ENCODE peak calls at places on chromosomes 12 and 14, in ten cellular contexts. One of them, this sample, is unnamed.

GRCh38 chr14:41607119-41607785 is 576 bp downstream of the LRFN5 start:
- DNase-seq in stimulated activated CD8-positive, alpha-beta memory T cell treated with anti-CD3 and anti-CD28 coated beads, Interleukin-7, amount 100 ng/mL, for 1 hour: no peak
- DNase-seq in ovary: no peak
- DNase-seq in NCI-H1092 treated with DMSO at 0.1 percent for 48 hours: peak; percentile 88
- DNase-seq in NCI-H1417 treated with DMSO at 0.1 percent for 48 hours: no peak
- DNase-seq in HS-5: no peak
- DNase-seq in mucosa of descending colon: no peak
- DNase-seq in activated T-cell treated with anti-CD3 and anti-CD28 coated beads, Interleukin-2, amount 50 U/mL, for 72 hours: no peak
- DNase-seq in T-helper 1 cell: no peak
- DNase-seq in activated CD4-positive, alpha-beta T cell treated with anti-CD3 and anti-CD28 coated beads, Interleukin-2, amount 50 U/mL, for 4 hours: no peak
- DNase-seq in this sample: no peak

GRCh38 chr12:31558521-31558920 is 32.4 kb downstream of the DENND5B start:
- DNase-seq in ovary: no peak
- DNase-seq in T-helper 1 cell: no peak
- DNase-seq in stimulated activated CD8-positive, alpha-beta memory T cell treated with anti-CD3 and anti-CD28 coated beads, Interleukin-7, amount 100 ng/mL, for 1 hour: no peak
- DNase-seq in NCI-H1092 treated with DMSO at 0.1 percent for 48 hours: no peak
- DNase-seq in activated T-cell treated with anti-CD3 and anti-CD28 coated beads, Interleukin-2, amount 50 U/mL, for 72 hours: no peak
- DNase-seq in mucosa of descending colon: no peak
- DNase-seq in activated CD4-positive, alpha-beta T cell treated with anti-CD3 and anti-CD28 coated beads, Interleukin-2, amount 50 U/mL, for 4 hours: no peak
- DNase-seq in NCI-H1417 treated with DMSO at 0.1 percent for 48 hours: no peak
- DNase-seq in HS-5: peak; percentile 20
- DNase-seq in this sample: no peak

GRCh38 chr12:132344181-132344580 is 14.8 kb upstream of the GALNT9 start:
- DNase-seq in activated CD4-positive, alpha-beta T cell treated with anti-CD3 and anti-CD28 coated beads, Interleukin-2, amount 50 U/mL, for 4 hours: no peak
- DNase-seq in NCI-H1092 treated with DMSO at 0.1 percent for 48 hours: no peak
- DNase-seq in T-helper 1 cell: no peak
- DNase-seq in stimulated activated CD8-positive, alpha-beta memory T cell treated with anti-CD3 and anti-CD28 coated beads, Interleukin-7, amount 100 ng/mL, for 1 hour: no peak
- DNase-seq in ovary: no peak
- DNase-seq in NCI-H1417 treated with DMSO at 0.1 percent for 48 hours: no peak
- DNase-seq in mucosa of descending colon: no peak
- DNase-seq in HS-5: no peak
- DNase-seq in activated T-cell treated with anti-CD3 and anti-CD28 coated beads, Interleukin-2, amount 50 U/mL, for 72 hours: no peak
- DNase-seq in this sample: no peak

GRCh38 chr12:5684989-5685388 is 253.1 kb downstream of the NTF3 start:
- DNase-seq in activated T-cell treated with anti-CD3 and anti-CD28 coated beads, Interleukin-2, amount 50 U/mL, for 72 hours: no peak
- DNase-seq in NCI-H1417 treated with DMSO at 0.1 percent for 48 hours: no peak
- DNase-seq in mucosa of descending colon: no peak
- DNase-seq in stimulated activated CD8-positive, alpha-beta memory T cell treated with anti-CD3 and anti-CD28 coated beads, Interleukin-7, amount 100 ng/mL, for 1 hour: no peak
- DNase-seq in ovary: no peak
- DNase-seq in activated CD4-positive, alpha-beta T cell treated with anti-CD3 and anti-CD28 coated beads, Interleukin-2, amount 50 U/mL, for 4 hours: no peak
- DNase-seq in HS-5: no peak
- DNase-seq in NCI-H1092 treated with DMSO at 0.1 percent for 48 hours: no peak
- DNase-seq in T-helper 1 cell: no peak
- DNase-seq in this sample: no peak

GRCh38 chr12:70646850-70647249 is 9.6 kb upstream of the PTPRB start:
- DNase-seq in NCI-H1417 treated with DMSO at 0.1 percent for 48 hours: no peak
- DNase-seq in stimulated activated CD8-positive, alpha-beta memory T cell treated with anti-CD3 and anti-CD28 coated beads, Interleukin-7, amount 100 ng/mL, for 1 hour: no peak
- DNase-seq in activated CD4-positive, alpha-beta T cell treated with anti-CD3 and anti-CD28 coated beads, Interleukin-2, amount 50 U/mL, for 4 hours: no peak
- DNase-seq in ovary: no peak
- DNase-seq in T-helper 1 cell: no peak
- DNase-seq in mucosa of descending colon: no peak
- DNase-seq in HS-5: peak; percentile 81
- DNase-seq in activated T-cell treated with anti-CD3 and anti-CD28 coated beads, Interleukin-2, amount 50 U/mL, for 72 hours: no peak
- DNase-seq in NCI-H1092 treated with DMSO at 0.1 percent for 48 hours: no peak
- DNase-seq in this sample: no peak

GRCh38 chr12:27751386-27752047 is 28.5 kb upstream of the KLHL42 start:
- DNase-seq in stimulated activated CD8-positive, alpha-beta memory T cell treated with anti-CD3 and anti-CD28 coated beads, Interleukin-7, amount 100 ng/mL, for 1 hour: no peak
- DNase-seq in HS-5: no peak
- DNase-seq in NCI-H1092 treated with DMSO at 0.1 percent for 48 hours: no peak
- DNase-seq in ovary: no peak
- DNase-seq in activated CD4-positive, alpha-beta T cell treated with anti-CD3 and anti-CD28 coated beads, Interleukin-2, amount 50 U/mL, for 4 hours: no peak
- DNase-seq in activated T-cell treated with anti-CD3 and anti-CD28 coated beads, Interleukin-2, amount 50 U/mL, for 72 hours: no peak
- DNase-seq in mucosa of descending colon: peak; percentile 78
- DNase-seq in NCI-H1417 treated with DMSO at 0.1 percent for 48 hours: no peak
- DNase-seq in T-helper 1 cell: no peak
- DNase-seq in this sample: no peak

GRCh38 chr12:93766802-93767523 is 89.8 kb downstream of the CRADD start:
- DNase-seq in NCI-H1417 treated with DMSO at 0.1 percent for 48 hours: no peak
- DNase-seq in stimulated activated CD8-positive, alpha-beta memory T cell treated with anti-CD3 and anti-CD28 coated beads, Interleukin-7, amount 100 ng/mL, for 1 hour: no peak
- DNase-seq in ovary: no peak
- DNase-seq in activated CD4-positive, alpha-beta T cell treated with anti-CD3 and anti-CD28 coated beads, Interleukin-2, amount 50 U/mL, for 4 hours: peak; percentile 41
- DNase-seq in NCI-H1092 treated with DMSO at 0.1 percent for 48 hours: peak; percentile 19
- DNase-seq in T-helper 1 cell: peak; percentile 16
- DNase-seq in mucosa of descending colon: no peak
- DNase-seq in HS-5: no peak
- DNase-seq in activated T-cell treated with anti-CD3 and anti-CD28 coated beads, Interleukin-2, amount 50 U/mL, for 72 hours: no peak
- DNase-seq in this sample: peak; percentile 57

GRCh38 chr12:50581226-50582184 is 76.7 kb downstream of the DIP2B start:
- DNase-seq in stimulated activated CD8-positive, alpha-beta memory T cell treated with anti-CD3 and anti-CD28 coated beads, Interleukin-7, amount 100 ng/mL, for 1 hour: no peak
- DNase-seq in ovary: no peak
- DNase-seq in NCI-H1417 treated with DMSO at 0.1 percent for 48 hours: no peak
- DNase-seq in T-helper 1 cell: no peak
- DNase-seq in HS-5: no peak
- DNase-seq in activated T-cell treated with anti-CD3 and anti-CD28 coated beads, Interleukin-2, amount 50 U/mL, for 72 hours: no peak
- DNase-seq in mucosa of descending colon: no peak
- DNase-seq in NCI-H1092 treated with DMSO at 0.1 percent for 48 hours: no peak
- DNase-seq in activated CD4-positive, alpha-beta T cell treated with anti-CD3 and anti-CD28 coated beads, Interleukin-2, amount 50 U/mL, for 4 hours: no peak
- DNase-seq in this sample: no peak

GRCh38 chr14:95887351-95887750 is 10.7 kb downstream of the TUNAR start:
- DNase-seq in NCI-H1417 treated with DMSO at 0.1 percent for 48 hours: no peak
- DNase-seq in NCI-H1092 treated with DMSO at 0.1 percent for 48 hours: no peak
- DNase-seq in stimulated activated CD8-positive, alpha-beta memory T cell treated with anti-CD3 and anti-CD28 coated beads, Interleukin-7, amount 100 ng/mL, for 1 hour: no peak
- DNase-seq in mucosa of descending colon: no peak
- DNase-seq in activated CD4-positive, alpha-beta T cell treated with anti-CD3 and anti-CD28 coated beads, Interleukin-2, amount 50 U/mL, for 4 hours: no peak
- DNase-seq in ovary: no peak
- DNase-seq in activated T-cell treated with anti-CD3 and anti-CD28 coated beads, Interleukin-2, amount 50 U/mL, for 72 hours: no peak
- DNase-seq in T-helper 1 cell: no peak
- DNase-seq in HS-5: no peak
- DNase-seq in this sample: no peak

GRCh38 chr12:124721501-124722154 is 142.0 kb downstream of the SCARB1 start:
- DNase-seq in mucosa of descending colon: no peak
- DNase-seq in HS-5: no peak
- DNase-seq in NCI-H1092 treated with DMSO at 0.1 percent for 48 hours: no peak
- DNase-seq in ovary: no peak
- DNase-seq in stimulated activated CD8-positive, alpha-beta memory T cell treated with anti-CD3 and anti-CD28 coated beads, Interleukin-7, amount 100 ng/mL, for 1 hour: no peak
- DNase-seq in activated CD4-positive, alpha-beta T cell treated with anti-CD3 and anti-CD28 coated beads, Interleukin-2, amount 50 U/mL, for 4 hours: no peak
- DNase-seq in activated T-cell treated with anti-CD3 and anti-CD28 coated beads, Interleukin-2, amount 50 U/mL, for 72 hours: no peak
- DNase-seq in NCI-H1417 treated with DMSO at 0.1 percent for 48 hours: no peak
- DNase-seq in T-helper 1 cell: no peak
- DNase-seq in this sample: no peak

GRCh38 chr12:51424662-51425539 is at the start of gene SLC4A8:
- DNase-seq in HS-5: peak; percentile 45
- DNase-seq in activated T-cell treated with anti-CD3 and anti-CD28 coated beads, Interleukin-2, amount 50 U/mL, for 72 hours: peak; percentile 84
- DNase-seq in activated CD4-positive, alpha-beta T cell treated with anti-CD3 and anti-CD28 coated beads, Interleukin-2, amount 50 U/mL, for 4 hours: peak; percentile 50
- DNase-seq in NCI-H1092 treated with DMSO at 0.1 percent for 48 hours: peak; percentile 87
- DNase-seq in stimulated activated CD8-positive, alpha-beta memory T cell treated with anti-CD3 and anti-CD28 coated beads, Interleukin-7, amount 100 ng/mL, for 1 hour: peak; percentile 41
- DNase-seq in NCI-H1417 treated with DMSO at 0.1 percent for 48 hours: peak; percentile 90
- DNase-seq in ovary: peak; percentile 93
- DNase-seq in T-helper 1 cell: peak; percentile 65
- DNase-seq in mucosa of descending colon: peak; percentile 82
- DNase-seq in this sample: peak; percentile 84

GRCh38 chr14:58272589-58273372 is 25.6 kb upstream of the ARID4A start:
- DNase-seq in NCI-H1417 treated with DMSO at 0.1 percent for 48 hours: no peak
- DNase-seq in T-helper 1 cell: no peak
- DNase-seq in activated T-cell treated with anti-CD3 and anti-CD28 coated beads, Interleukin-2, amount 50 U/mL, for 72 hours: no peak
- DNase-seq in ovary: no peak
- DNase-seq in mucosa of descending colon: no peak
- DNase-seq in HS-5: no peak
- DNase-seq in NCI-H1092 treated with DMSO at 0.1 percent for 48 hours: no peak
- DNase-seq in activated CD4-positive, alpha-beta T cell treated with anti-CD3 and anti-CD28 coated beads, Interleukin-2, amount 50 U/mL, for 4 hours: no peak
- DNase-seq in stimulated activated CD8-positive, alpha-beta memory T cell treated with anti-CD3 and anti-CD28 coated beads, Interleukin-7, amount 100 ng/mL, for 1 hour: no peak
- DNase-seq in this sample: no peak

GRCh38 chr14:39673141-39674133 is 241.2 kb upstream of the FBXO33 start:
- DNase-seq in activated CD4-positive, alpha-beta T cell treated with anti-CD3 and anti-CD28 coated beads, Interleukin-2, amount 50 U/mL, for 4 hours: no peak
- DNase-seq in NCI-H1417 treated with DMSO at 0.1 percent for 48 hours: no peak
- DNase-seq in T-helper 1 cell: no peak
- DNase-seq in ovary: no peak
- DNase-seq in HS-5: peak; percentile 42
- DNase-seq in NCI-H1092 treated with DMSO at 0.1 percent for 48 hours: no peak
- DNase-seq in mucosa of descending colon: no peak
- DNase-seq in stimulated activated CD8-positive, alpha-beta memory T cell treated with anti-CD3 and anti-CD28 coated beads, Interleukin-7, amount 100 ng/mL, for 1 hour: no peak
- DNase-seq in activated T-cell treated with anti-CD3 and anti-CD28 coated beads, Interleukin-2, amount 50 U/mL, for 72 hours: no peak
- DNase-seq in this sample: no peak

GRCh38 chr14:98138666-98139065 is 1133.3 kb downstream of the BCL11B start:
- DNase-seq in T-helper 1 cell: peak; percentile 62
- DNase-seq in HS-5: no peak
- DNase-seq in ovary: no peak
- DNase-seq in NCI-H1417 treated with DMSO at 0.1 percent for 48 hours: no peak
- DNase-seq in activated CD4-positive, alpha-beta T cell treated with anti-CD3 and anti-CD28 coated beads, Interleukin-2, amount 50 U/mL, for 4 hours: peak; percentile 51
- DNase-seq in activated T-cell treated with anti-CD3 and anti-CD28 coated beads, Interleukin-2, amount 50 U/mL, for 72 hours: peak; percentile 83
- DNase-seq in stimulated activated CD8-positive, alpha-beta memory T cell treated with anti-CD3 and anti-CD28 coated beads, Interleukin-7, amount 100 ng/mL, for 1 hour: peak; percentile 36
- DNase-seq in mucosa of descending colon: no peak
- DNase-seq in NCI-H1092 treated with DMSO at 0.1 percent for 48 hours: peak; percentile 42
- DNase-seq in this sample: peak; percentile 66

GRCh38 chr12:68971404-68971803 is 38.4 kb upstream of the CPM start:
- DNase-seq in mucosa of descending colon: no peak
- DNase-seq in HS-5: peak; percentile 49
- DNase-seq in NCI-H1092 treated with DMSO at 0.1 percent for 48 hours: no peak
- DNase-seq in stimulated activated CD8-positive, alpha-beta memory T cell treated with anti-CD3 and anti-CD28 coated beads, Interleukin-7, amount 100 ng/mL, for 1 hour: no peak
- DNase-seq in ovary: no peak
- DNase-seq in NCI-H1417 treated with DMSO at 0.1 percent for 48 hours: no peak
- DNase-seq in activated CD4-positive, alpha-beta T cell treated with anti-CD3 and anti-CD28 coated beads, Interleukin-2, amount 50 U/mL, for 4 hours: no peak
- DNase-seq in T-helper 1 cell: no peak
- DNase-seq in activated T-cell treated with anti-CD3 and anti-CD28 coated beads, Interleukin-2, amount 50 U/mL, for 72 hours: no peak
- DNase-seq in this sample: no peak

GRCh38 chr12:89263153-89263552 is 89.1 kb downstream of the DUSP6 start:
- DNase-seq in activated CD4-positive, alpha-beta T cell treated with anti-CD3 and anti-CD28 coated beads, Interleukin-2, amount 50 U/mL, for 4 hours: no peak
- DNase-seq in T-helper 1 cell: no peak
- DNase-seq in ovary: no peak
- DNase-seq in stimulated activated CD8-positive, alpha-beta memory T cell treated with anti-CD3 and anti-CD28 coated beads, Interleukin-7, amount 100 ng/mL, for 1 hour: no peak
- DNase-seq in NCI-H1092 treated with DMSO at 0.1 percent for 48 hours: no peak
- DNase-seq in activated T-cell treated with anti-CD3 and anti-CD28 coated beads, Interleukin-2, amount 50 U/mL, for 72 hours: no peak
- DNase-seq in HS-5: no peak
- DNase-seq in mucosa of descending colon: no peak
- DNase-seq in NCI-H1417 treated with DMSO at 0.1 percent for 48 hours: no peak
- DNase-seq in this sample: no peak

GRCh38 chr14:25009891-25010290 is 40.1 kb downstream of the STXBP6 start:
- DNase-seq in stimulated activated CD8-positive, alpha-beta memory T cell treated with anti-CD3 and anti-CD28 coated beads, Interleukin-7, amount 100 ng/mL, for 1 hour: no peak
- DNase-seq in NCI-H1092 treated with DMSO at 0.1 percent for 48 hours: no peak
- DNase-seq in T-helper 1 cell: no peak
- DNase-seq in activated CD4-positive, alpha-beta T cell treated with anti-CD3 and anti-CD28 coated beads, Interleukin-2, amount 50 U/mL, for 4 hours: no peak
- DNase-seq in ovary: no peak
- DNase-seq in NCI-H1417 treated with DMSO at 0.1 percent for 48 hours: no peak
- DNase-seq in activated T-cell treated with anti-CD3 and anti-CD28 coated beads, Interleukin-2, amount 50 U/mL, for 72 hours: no peak
- DNase-seq in HS-5: peak; percentile 63
- DNase-seq in mucosa of descending colon: no peak
- DNase-seq in this sample: no peak

GRCh38 chr12:75951399-75952228 is 80.0 kb downstream of the PHLDA1 start:
- DNase-seq in activated CD4-positive, alpha-beta T cell treated with anti-CD3 and anti-CD28 coated beads, Interleukin-2, amount 50 U/mL, for 4 hours: no peak
- DNase-seq in stimulated activated CD8-positive, alpha-beta memory T cell treated with anti-CD3 and anti-CD28 coated beads, Interleukin-7, amount 100 ng/mL, for 1 hour: no peak
- DNase-seq in mucosa of descending colon: no peak
- DNase-seq in NCI-H1092 treated with DMSO at 0.1 percent for 48 hours: no peak
- DNase-seq in NCI-H1417 treated with DMSO at 0.1 percent for 48 hours: no peak
- DNase-seq in ovary: no peak
- DNase-seq in T-helper 1 cell: no peak
- DNase-seq in HS-5: no peak
- DNase-seq in activated T-cell treated with anti-CD3 and anti-CD28 coated beads, Interleukin-2, amount 50 U/mL, for 72 hours: no peak
- DNase-seq in this sample: no peak

GRCh38 chr14:100290607-100291304 is 15.5 kb downstream of the SLC25A29 start:
- DNase-seq in activated CD4-positive, alpha-beta T cell treated with anti-CD3 and anti-CD28 coated beads, Interleukin-2, amount 50 U/mL, for 4 hours: no peak
- DNase-seq in T-helper 1 cell: no peak
- DNase-seq in ovary: no peak
- DNase-seq in activated T-cell treated with anti-CD3 and anti-CD28 coated beads, Interleukin-2, amount 50 U/mL, for 72 hours: no peak
- DNase-seq in NCI-H1092 treated with DMSO at 0.1 percent for 48 hours: no peak
- DNase-seq in stimulated activated CD8-positive, alpha-beta memory T cell treated with anti-CD3 and anti-CD28 coated beads, Interleukin-7, amount 100 ng/mL, for 1 hour: no peak
- DNase-seq in mucosa of descending colon: no peak
- DNase-seq in HS-5: no peak
- DNase-seq in NCI-H1417 treated with DMSO at 0.1 percent for 48 hours: no peak
- DNase-seq in this sample: no peak

GRCh38 chr14:101709533-101709881 is 52.0 kb upstream of the PPP2R5C start:
- DNase-seq in activated T-cell treated with anti-CD3 and anti-CD28 coated beads, Interleukin-2, amount 50 U/mL, for 72 hours: no peak
- DNase-seq in activated CD4-positive, alpha-beta T cell treated with anti-CD3 and anti-CD28 coated beads, Interleukin-2, amount 50 U/mL, for 4 hours: no peak
- DNase-seq in NCI-H1417 treated with DMSO at 0.1 percent for 48 hours: no peak
- DNase-seq in HS-5: no peak
- DNase-seq in NCI-H1092 treated with DMSO at 0.1 percent for 48 hours: no peak
- DNase-seq in ovary: no peak
- DNase-seq in mucosa of descending colon: no peak
- DNase-seq in T-helper 1 cell: no peak
- DNase-seq in stimulated activated CD8-positive, alpha-beta memory T cell treated with anti-CD3 and anti-CD28 coated beads, Interleukin-7, amount 100 ng/mL, for 1 hour: no peak
- DNase-seq in this sample: peak; percentile 11

GRCh38 chr14:35366048-35366428 is 38.5 kb downstream of the NFKBIA start:
- DNase-seq in mucosa of descending colon: no peak
- DNase-seq in ovary: no peak
- DNase-seq in activated CD4-positive, alpha-beta T cell treated with anti-CD3 and anti-CD28 coated beads, Interleukin-2, amount 50 U/mL, for 4 hours: no peak
- DNase-seq in T-helper 1 cell: no peak
- DNase-seq in NCI-H1417 treated with DMSO at 0.1 percent for 48 hours: no peak
- DNase-seq in HS-5: no peak
- DNase-seq in NCI-H1092 treated with DMSO at 0.1 percent for 48 hours: no peak
- DNase-seq in activated T-cell treated with anti-CD3 and anti-CD28 coated beads, Interleukin-2, amount 50 U/mL, for 72 hours: peak; percentile 78
- DNase-seq in stimulated activated CD8-positive, alpha-beta memory T cell treated with anti-CD3 and anti-CD28 coated beads, Interleukin-7, amount 100 ng/mL, for 1 hour: no peak
- DNase-seq in this sample: peak; percentile 36

GRCh38 chr12:4011597-4011996 is 138.4 kb upstream of the PARP11 start:
- DNase-seq in NCI-H1417 treated with DMSO at 0.1 percent for 48 hours: no peak
- DNase-seq in HS-5: no peak
- DNase-seq in activated T-cell treated with anti-CD3 and anti-CD28 coated beads, Interleukin-2, amount 50 U/mL, for 72 hours: no peak
- DNase-seq in stimulated activated CD8-positive, alpha-beta memory T cell treated with anti-CD3 and anti-CD28 coated beads, Interleukin-7, amount 100 ng/mL, for 1 hour: no peak
- DNase-seq in activated CD4-positive, alpha-beta T cell treated with anti-CD3 and anti-CD28 coated beads, Interleukin-2, amount 50 U/mL, for 4 hours: no peak
- DNase-seq in T-helper 1 cell: no peak
- DNase-seq in mucosa of descending colon: no peak
- DNase-seq in ovary: no peak
- DNase-seq in NCI-H1092 treated with DMSO at 0.1 percent for 48 hours: no peak
- DNase-seq in this sample: no peak

GRCh38 chr12:45553204-45553603 is 176.3 kb upstream of the ARID2 start:
- DNase-seq in activated CD4-positive, alpha-beta T cell treated with anti-CD3 and anti-CD28 coated beads, Interleukin-2, amount 50 U/mL, for 4 hours: no peak
- DNase-seq in activated T-cell treated with anti-CD3 and anti-CD28 coated beads, Interleukin-2, amount 50 U/mL, for 72 hours: no peak
- DNase-seq in ovary: no peak
- DNase-seq in HS-5: no peak
- DNase-seq in mucosa of descending colon: no peak
- DNase-seq in NCI-H1092 treated with DMSO at 0.1 percent for 48 hours: peak; percentile 97
- DNase-seq in NCI-H1417 treated with DMSO at 0.1 percent for 48 hours: no peak
- DNase-seq in T-helper 1 cell: no peak
- DNase-seq in stimulated activated CD8-positive, alpha-beta memory T cell treated with anti-CD3 and anti-CD28 coated beads, Interleukin-7, amount 100 ng/mL, for 1 hour: no peak
- DNase-seq in this sample: no peak

GRCh38 chr12:124248862-124249825 is 45.7 kb upstream of the RFLNA start:
- DNase-seq in activated CD4-positive, alpha-beta T cell treated with anti-CD3 and anti-CD28 coated beads, Interleukin-2, amount 50 U/mL, for 4 hours: no peak
- DNase-seq in HS-5: no peak
- DNase-seq in mucosa of descending colon: no peak
- DNase-seq in NCI-H1417 treated with DMSO at 0.1 percent for 48 hours: no peak
- DNase-seq in ovary: no peak
- DNase-seq in NCI-H1092 treated with DMSO at 0.1 percent for 48 hours: peak; percentile 32
- DNase-seq in activated T-cell treated with anti-CD3 and anti-CD28 coated beads, Interleukin-2, amount 50 U/mL, for 72 hours: no peak
- DNase-seq in T-helper 1 cell: no peak
- DNase-seq in stimulated activated CD8-positive, alpha-beta memory T cell treated with anti-CD3 and anti-CD28 coated beads, Interleukin-7, amount 100 ng/mL, for 1 hour: no peak
- DNase-seq in this sample: no peak

GRCh38 chr12:124098101-124098757 is 125.2 kb downstream of the ZNF664 start:
- DNase-seq in NCI-H1417 treated with DMSO at 0.1 percent for 48 hours: no peak
- DNase-seq in activated CD4-positive, alpha-beta T cell treated with anti-CD3 and anti-CD28 coated beads, Interleukin-2, amount 50 U/mL, for 4 hours: no peak
- DNase-seq in T-helper 1 cell: no peak
- DNase-seq in stimulated activated CD8-positive, alpha-beta memory T cell treated with anti-CD3 and anti-CD28 coated beads, Interleukin-7, amount 100 ng/mL, for 1 hour: no peak
- DNase-seq in mucosa of descending colon: no peak
- DNase-seq in HS-5: no peak
- DNase-seq in NCI-H1092 treated with DMSO at 0.1 percent for 48 hours: no peak
- DNase-seq in ovary: no peak
- DNase-seq in activated T-cell treated with anti-CD3 and anti-CD28 coated beads, Interleukin-2, amount 50 U/mL, for 72 hours: no peak
- DNase-seq in this sample: no peak

GRCh38 chr12:69423037-69423905 is 46.9 kb upstream of the FRS2 start:
- DNase-seq in HS-5: no peak
- DNase-seq in activated CD4-positive, alpha-beta T cell treated with anti-CD3 and anti-CD28 coated beads, Interleukin-2, amount 50 U/mL, for 4 hours: no peak
- DNase-seq in ovary: no peak
- DNase-seq in NCI-H1417 treated with DMSO at 0.1 percent for 48 hours: no peak
- DNase-seq in NCI-H1092 treated with DMSO at 0.1 percent for 48 hours: no peak
- DNase-seq in stimulated activated CD8-positive, alpha-beta memory T cell treated with anti-CD3 and anti-CD28 coated beads, Interleukin-7, amount 100 ng/mL, for 1 hour: no peak
- DNase-seq in T-helper 1 cell: no peak
- DNase-seq in activated T-cell treated with anti-CD3 and anti-CD28 coated beads, Interleukin-2, amount 50 U/mL, for 72 hours: no peak
- DNase-seq in mucosa of descending colon: no peak
- DNase-seq in this sample: no peak

GRCh38 chr12:68364893-68365725 is 32.9 kb upstream of the MDM1 start:
- DNase-seq in HS-5: peak; percentile 88
- DNase-seq in NCI-H1417 treated with DMSO at 0.1 percent for 48 hours: no peak
- DNase-seq in activated CD4-positive, alpha-beta T cell treated with anti-CD3 and anti-CD28 coated beads, Interleukin-2, amount 50 U/mL, for 4 hours: peak; percentile 67
- DNase-seq in NCI-H1092 treated with DMSO at 0.1 percent for 48 hours: no peak
- DNase-seq in T-helper 1 cell: peak; percentile 65
- DNase-seq in stimulated activated CD8-positive, alpha-beta memory T cell treated with anti-CD3 and anti-CD28 coated beads, Interleukin-7, amount 100 ng/mL, for 1 hour: peak; percentile 67
- DNase-seq in ovary: peak; percentile 76
- DNase-seq in activated T-cell treated with anti-CD3 and anti-CD28 coated beads, Interleukin-2, amount 50 U/mL, for 72 hours: peak; percentile 90
- DNase-seq in mucosa of descending colon: peak; percentile 90
- DNase-seq in this sample: peak; percentile 95

GRCh38 chr12:18054925-18055324 is 35.1 kb downstream of the RERGL start:
- DNase-seq in HS-5: no peak
- DNase-seq in activated CD4-positive, alpha-beta T cell treated with anti-CD3 and anti-CD28 coated beads, Interleukin-2, amount 50 U/mL, for 4 hours: no peak
- DNase-seq in stimulated activated CD8-positive, alpha-beta memory T cell treated with anti-CD3 and anti-CD28 coated beads, Interleukin-7, amount 100 ng/mL, for 1 hour: no peak
- DNase-seq in ovary: no peak
- DNase-seq in activated T-cell treated with anti-CD3 and anti-CD28 coated beads, Interleukin-2, amount 50 U/mL, for 72 hours: no peak
- DNase-seq in NCI-H1092 treated with DMSO at 0.1 percent for 48 hours: no peak
- DNase-seq in T-helper 1 cell: no peak
- DNase-seq in NCI-H1417 treated with DMSO at 0.1 percent for 48 hours: no peak
- DNase-seq in mucosa of descending colon: no peak
- DNase-seq in this sample: no peak

This sample was measured in activated CD4-positive, alpha-beta memory T cell treated with anti-CD3 and anti-CD28 coated beads, Interleukin-2, amount 10 ng/mL, durations not matched to agents 7 days and 5 days.